ENCODE peak calls at places on chromosomes 5 and 9, in six cellular contexts. One of them, this sample, is unnamed.

GRCh38 chr5:126597156-126597555 is 2.1 kb upstream of the ALDH7A1 start:
- DNase-seq in H1: no peak
- DNase-seq in SK-N-SH: no peak
- DNase-seq in K562: no peak
- DNase-seq in HepG2: peak
- DNase-seq in A549: peak
- DNase-seq in this sample: no peak

GRCh38 chr5:218457-219289 is 553 bp downstream of the SDHA start:
- DNase-seq in SK-N-SH: peak
- DNase-seq in A549: no peak
- DNase-seq in H1: no peak
- DNase-seq in HepG2: peak
- DNase-seq in K562: peak
- DNase-seq in this sample: no peak

GRCh38 chr5:11853140-11853539 is 51.1 kb downstream of the CTNND2 start:
- DNase-seq in K562: no peak
- DNase-seq in A549: no peak
- DNase-seq in HepG2: no peak
- DNase-seq in H1: no peak
- DNase-seq in SK-N-SH: no peak
- DNase-seq in this sample: no peak

GRCh38 chr5:82793808-82794419 is 283.3 kb downstream of the TMEM167A start:
- DNase-seq in H1: peak
- DNase-seq in K562: peak
- DNase-seq in SK-N-SH: peak
- DNase-seq in A549: peak
- DNase-seq in HepG2: peak
- DNase-seq in this sample: no peak

GRCh38 chr5:33166522-33166921 is 274.2 kb upstream of the TARS1 start:
- DNase-seq in A549: no peak
- DNase-seq in SK-N-SH: no peak
- DNase-seq in H1: peak
- DNase-seq in HepG2: no peak
- DNase-seq in K562: no peak
- DNase-seq in this sample: no peak

GRCh38 chr9:134871941-134872340 is 8.7 kb upstream of the FCN2 start:
- DNase-seq in SK-N-SH: no peak
- DNase-seq in K562: no peak
- DNase-seq in H1: no peak
- DNase-seq in HepG2: no peak
- DNase-seq in A549: no peak
- DNase-seq in this sample: no peak

GRCh38 chr9:94847486-94847885 is 121.0 kb downstream of the AOPEP start:
- DNase-seq in SK-N-SH: no peak
- DNase-seq in HepG2: no peak
- DNase-seq in H1: no peak
- DNase-seq in A549: no peak
- DNase-seq in K562: no peak
- DNase-seq in this sample: no peak

GRCh38 chr5:116842514-116842924 is 267.9 kb upstream of the SEMA6A start:
- DNase-seq in HepG2: no peak
- DNase-seq in K562: no peak
- DNase-seq in A549: no peak
- DNase-seq in SK-N-SH: no peak
- DNase-seq in H1: no peak
- DNase-seq in this sample: no peak

GRCh38 chr5:93578813-93579560 is 2.0 kb downstream of the NR2F1-AS1 start:
- DNase-seq in SK-N-SH: peak
- DNase-seq in HepG2: no peak
- DNase-seq in A549: no peak
- DNase-seq in H1: no peak
- DNase-seq in K562: no peak
- DNase-seq in this sample: no peak

GRCh38 chr5:139402561-139403158 is 1.2 kb downstream of the SPATA24 start:
- DNase-seq in A549: peak
- DNase-seq in H1: no peak
- DNase-seq in SK-N-SH: no peak
- DNase-seq in K562: peak
- DNase-seq in HepG2: peak
- DNase-seq in this sample: no peak

GRCh38 chr9:99783799-99784198 is 37.9 kb upstream of the NR4A3 start:
- DNase-seq in SK-N-SH: no peak
- DNase-seq in HepG2: no peak
- DNase-seq in A549: no peak
- DNase-seq in K562: no peak
- DNase-seq in H1: no peak
- DNase-seq in this sample: no peak

GRCh38 chr5:144385597-144385996 is 214.9 kb downstream of the KCTD16 start:
- DNase-seq in HepG2: no peak
- DNase-seq in K562: no peak
- DNase-seq in A549: no peak
- DNase-seq in H1: no peak
- DNase-seq in SK-N-SH: no peak
- DNase-seq in this sample: no peak

GRCh38 chr5:42940853-42941252 is 99.3 kb downstream of the ANXA2R start:
- DNase-seq in SK-N-SH: no peak
- DNase-seq in H1: no peak
- DNase-seq in K562: no peak
- DNase-seq in HepG2: peak
- DNase-seq in A549: no peak
- DNase-seq in this sample: no peak

GRCh38 chr5:14187157-14187556 is 44.0 kb downstream of the TRIO start:
- DNase-seq in K562: no peak
- DNase-seq in A549: no peak
- DNase-seq in HepG2: no peak
- DNase-seq in H1: no peak
- DNase-seq in SK-N-SH: no peak
- DNase-seq in this sample: no peak

GRCh38 chr5:66307647-66308257 is 163.7 kb downstream of the SREK1 start:
- DNase-seq in K562: peak
- DNase-seq in SK-N-SH: peak
- DNase-seq in H1: no peak
- DNase-seq in HepG2: peak
- DNase-seq in A549: peak
- DNase-seq in this sample: no peak

GRCh38 chr9:71632771-71633170 is 135.5 kb downstream of the CEMIP2 start:
- DNase-seq in HepG2: no peak
- DNase-seq in H1: no peak
- DNase-seq in SK-N-SH: no peak
- DNase-seq in K562: no peak
- DNase-seq in A549: no peak
- DNase-seq in this sample: no peak

GRCh38 chr9:95509851-95510529 is 6.8 kb downstream of the PTCH1 start:
- DNase-seq in HepG2: no peak
- DNase-seq in A549: no peak
- DNase-seq in H1: no peak
- DNase-seq in SK-N-SH: no peak
- DNase-seq in K562: peak
- DNase-seq in this sample: no peak

GRCh38 chr9:684055-684949 is 157.2 kb upstream of the DMRT1 start:
- DNase-seq in SK-N-SH: no peak
- DNase-seq in H1: no peak
- DNase-seq in HepG2: no peak
- DNase-seq in K562: no peak
- DNase-seq in A549: no peak
- DNase-seq in this sample: no peak

GRCh38 chr5:81161012-81161601 is 72.0 kb upstream of the CKMT2 start:
- DNase-seq in A549: no peak
- DNase-seq in K562: no peak
- DNase-seq in H1: no peak
- DNase-seq in HepG2: no peak
- DNase-seq in SK-N-SH: no peak
- DNase-seq in this sample: peak

GRCh38 chr5:61023131-61023530 is 78.1 kb downstream of the NDUFAF2 start:
- DNase-seq in HepG2: no peak
- DNase-seq in SK-N-SH: no peak
- DNase-seq in A549: no peak
- DNase-seq in H1: no peak
- DNase-seq in K562: no peak
- DNase-seq in this sample: no peak

GRCh38 chr5:53323943-53324642 is 156.3 kb upstream of the FST start:
- DNase-seq in K562: no peak
- DNase-seq in A549: no peak
- DNase-seq in SK-N-SH: no peak
- DNase-seq in H1: no peak
- DNase-seq in HepG2: peak
- DNase-seq in this sample: peak

GRCh38 chr5:170120576-170120975 is 14.9 kb downstream of the FOXI1 start:
- DNase-seq in HepG2: no peak
- DNase-seq in H1: no peak
- DNase-seq in A549: no peak
- DNase-seq in SK-N-SH: no peak
- DNase-seq in K562: peak
- DNase-seq in this sample: no peak

GRCh38 chr5:36033050-36033449 is 33.6 kb downstream of the UGT3A2 start:
- DNase-seq in SK-N-SH: no peak
- DNase-seq in H1: no peak
- DNase-seq in A549: no peak
- DNase-seq in HepG2: no peak
- DNase-seq in K562: no peak
- DNase-seq in this sample: no peak

GRCh38 chr5:116068028-116068632 is 16.7 kb upstream of the COMMD10 start:
- DNase-seq in HepG2: peak
- DNase-seq in A549: peak
- DNase-seq in H1: no peak
- DNase-seq in SK-N-SH: peak
- DNase-seq in K562: peak
- DNase-seq in this sample: no peak

GRCh38 chr5:170860415-170860814 is 1.4 kb upstream of the RANBP17 start:
- DNase-seq in A549: no peak
- DNase-seq in H1: no peak
- DNase-seq in SK-N-SH: no peak
- DNase-seq in K562: no peak
- DNase-seq in HepG2: no peak
- DNase-seq in this sample: no peak

GRCh38 chr5:123044926-123045617 is 8.5 kb upstream of the PPIC start:
- DNase-seq in K562: no peak
- DNase-seq in SK-N-SH: no peak
- DNase-seq in H1: no peak
- DNase-seq in A549: no peak
- DNase-seq in HepG2: no peak
- DNase-seq in this sample: no peak

GRCh38 chr9:2120926-2121689 is 106.0 kb downstream of the SMARCA2 start:
- DNase-seq in SK-N-SH: no peak
- DNase-seq in H1: no peak
- DNase-seq in HepG2: no peak
- DNase-seq in A549: no peak
- DNase-seq in K562: no peak
- DNase-seq in this sample: no peak

GRCh38 chr9:87427851-87428506 is 69.7 kb upstream of the DAPK1 start:
- DNase-seq in HepG2: no peak
- DNase-seq in A549: no peak
- DNase-seq in SK-N-SH: no peak
- DNase-seq in K562: no peak
- DNase-seq in H1: no peak
- DNase-seq in this sample: no peak

GRCh38 chr9:88387035-88387732 is 1.1 kb upstream of the SPIN1 start:
- DNase-seq in K562: peak
- DNase-seq in A549: peak
- DNase-seq in SK-N-SH: no peak
- DNase-seq in H1: no peak
- DNase-seq in HepG2: peak
- DNase-seq in this sample: no peak

GRCh38 chr5:58871648-58872242 is 288.9 kb downstream of the RAB3C start:
- DNase-seq in K562: peak
- DNase-seq in A549: peak
- DNase-seq in HepG2: peak
- DNase-seq in SK-N-SH: peak
- DNase-seq in H1: no peak
- DNase-seq in this sample: no peak

DNA sequence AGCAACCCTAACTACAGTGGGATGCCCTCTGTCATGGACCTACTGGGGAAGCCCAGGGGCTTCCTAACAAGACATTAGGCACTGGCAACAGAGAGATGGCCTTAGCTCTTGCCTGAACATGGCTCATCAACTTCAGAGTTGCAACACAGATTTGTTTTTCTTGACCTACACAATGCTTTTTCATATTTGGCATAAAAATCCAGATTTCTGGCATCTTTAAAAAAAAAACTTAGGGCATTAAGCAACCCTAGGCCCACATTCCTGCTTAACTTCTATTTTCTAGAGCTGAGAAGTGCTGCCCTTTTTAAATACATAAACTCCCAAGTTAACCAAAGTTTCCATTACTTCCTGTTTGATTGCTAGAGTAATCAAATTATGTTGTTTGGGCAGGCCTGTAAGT is 8.0 kb downstream of the GRIA1 start:
- DNase-seq in H1: no peak
- DNase-seq in A549: no peak
- DNase-seq in K562: no peak
- DNase-seq in HepG2: no peak
- DNase-seq in SK-N-SH: no peak
- DNase-seq in this sample: no peak
- TF ChIP-seq CHD2 in H1: no peak
- TF ChIP-seq CHD2 in A549: no peak
- TF ChIP-seq CHD2 in K562: no peak
- TF ChIP-seq CHD2 in HepG2: no peak
- TF ChIP-seq CHD2 in SK-N-SH: no peak
- TF ChIP-seq CHD2 in this sample: no peak

GRCh38 chr5:73918791-73919221 is 292.8 kb downstream of the ARHGEF28 start:
- DNase-seq in H1: no peak
- DNase-seq in A549: no peak
- DNase-seq in K562: no peak
- DNase-seq in HepG2: no peak
- DNase-seq in SK-N-SH: no peak
- DNase-seq in this sample: no peak
- TF ChIP-seq CHD2 in H1: no peak
- TF ChIP-seq CHD2 in A549: no peak
- TF ChIP-seq CHD2 in K562: no peak
- TF ChIP-seq CHD2 in HepG2: no peak
- TF ChIP-seq CHD2 in SK-N-SH: no peak
- TF ChIP-seq CHD2 in this sample: no peak

GRCh38 chr5:133644000-133644865 is 31.9 kb upstream of the FSTL4 start:
- DNase-seq in K562: no peak
- DNase-seq in HepG2: no peak
- DNase-seq in SK-N-SH: no peak
- DNase-seq in A549: no peak
- DNase-seq in H1: no peak
- DNase-seq in this sample: no peak
- TF ChIP-seq CHD2 in K562: no peak
- TF ChIP-seq CHD2 in HepG2: no peak
- TF ChIP-seq CHD2 in SK-N-SH: no peak
- TF ChIP-seq CHD2 in A549: no peak
- TF ChIP-seq CHD2 in H1: no peak
- TF ChIP-seq CHD2 in this sample: no peak

DNA sequence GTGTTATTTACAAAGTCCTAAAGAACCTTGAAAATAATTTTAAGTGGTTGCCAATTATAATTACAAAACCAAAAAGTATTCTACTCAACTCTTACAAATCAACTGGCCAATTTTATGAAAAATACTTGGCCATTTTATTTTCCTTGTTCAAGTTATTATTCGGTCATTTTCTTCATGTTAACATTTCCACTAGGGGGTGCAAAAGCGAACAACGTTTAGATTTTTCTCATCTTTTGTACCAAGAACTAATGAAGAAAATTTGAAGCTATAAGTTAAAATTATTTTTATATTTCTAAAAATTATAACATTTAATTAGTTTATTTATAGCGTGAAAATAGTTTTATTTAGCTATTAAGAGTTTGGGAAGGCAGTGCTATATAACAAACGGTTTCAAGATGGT is 1453.3 kb downstream of the MAT2B start:
- DNase-seq in K562: no peak
- DNase-seq in HepG2: no peak
- DNase-seq in H1: no peak
- DNase-seq in A549: no peak
- DNase-seq in SK-N-SH: no peak
- DNase-seq in this sample: no peak
- TF ChIP-seq CHD2 in K562: no peak
- TF ChIP-seq CHD2 in HepG2: no peak
- TF ChIP-seq CHD2 in H1: no peak
- TF ChIP-seq CHD2 in A549: no peak
- TF ChIP-seq CHD2 in SK-N-SH: no peak
- TF ChIP-seq CHD2 in this sample: no peak